ENCODE peak calls at places on chromosomes 11 and 22, in nine cellular contexts. R, G, I, U, Y, O, P, T and X are unnamed samples.

GRCh38 chr11:80477178-80477577 is 1036.3 kb upstream of the TENM4 start:
- DNase-seq in R (no peak), G (no peak), I (no peak), U (no peak), Y (no peak), O (no peak), P (no peak), T (peak), X (no peak)

GRCh38 chr11:125935629-125936199 is 10.1 kb upstream of the VSIG10L2 start:
- DNase-seq in R (no peak), G (no peak), I (no peak), U (no peak), Y (no peak), O (peak), P (no peak), T (no peak), X (no peak)

GRCh38 chr11:121199516-121199915 is 93.1 kb upstream of the SC5D start:
- DNase-seq in R (no peak), G (no peak), I (no peak), U (no peak), Y (no peak), O (no peak), P (no peak), T (no peak), X (no peak)

GRCh38 chr11:20369816-20370215 is 6.3 kb downstream of the HTATIP2 start:
- DNase-seq in R (no peak), G (no peak), I (no peak), U (no peak), Y (no peak), O (no peak), P (no peak), T (no peak), X (no peak)

GRCh38 chr11:37905707-37906417 is 1307.8 kb upstream of the RAG2 start:
- DNase-seq in R (no peak), G (no peak), I (no peak), U (no peak), Y (peak), O (no peak), P (peak), T (no peak), X (no peak)

GRCh38 chr11:11895672-11896071 is 53.9 kb downstream of the USP47 start:
- DNase-seq in R (no peak), G (no peak), I (no peak), U (no peak), Y (peak), O (no peak), P (peak), T (no peak), X (no peak)

GRCh38 chr22:32996702-32997101 is 61.5 kb downstream of the SYN3 start:
- DNase-seq in R (no peak), G (peak), I (no peak), U (peak), Y (peak), O (no peak), P (no peak), T (peak), X (no peak)

GRCh38 chr11:47352556-47352955 is at the start of gene MYBPC3:
- DNase-seq in R (no peak), G (no peak), I (no peak), U (peak), Y (no peak), O (no peak), P (no peak), T (no peak), X (no peak)

GRCh38 chr11:23897453-23898289 is 599.2 kb upstream of the LUZP2 start:
- DNase-seq in R (no peak), G (no peak), I (no peak), U (no peak), Y (peak), O (no peak), P (peak), T (peak), X (no peak)

GRCh38 chr11:119567667-119568582 is 145.0 kb upstream of the THY1 start:
- DNase-seq in R (peak), G (no peak), I (no peak), U (no peak), Y (peak), O (no peak), P (peak), T (peak), X (no peak)

GRCh38 chr11:23236846-23237550 is 376.7 kb upstream of the CCDC179 start:
- DNase-seq in R (no peak), G (no peak), I (no peak), U (no peak), Y (peak), O (no peak), P (no peak), T (peak), X (no peak)

GRCh38 chr11:124796312-124796711 is 3.9 kb downstream of the MSANTD2 start:
- DNase-seq in R (no peak), G (no peak), I (no peak), U (no peak), Y (no peak), O (no peak), P (no peak), T (no peak), X (no peak)

GRCh38 chr11:126334665-126335462 is 20.6 kb upstream of the ST3GAL4 start:
- DNase-seq in R (no peak), G (no peak), I (no peak), U (no peak), Y (no peak), O (no peak), P (peak), T (peak), X (no peak)

GRCh38 chr11:125745979-125746378 is at the start of gene PATE1:
- DNase-seq in R (no peak), G (no peak), I (no peak), U (no peak), Y (no peak), O (no peak), P (no peak), T (no peak), X (no peak)

GRCh38 chr11:82675838-82676237 is 57.8 kb downstream of the FAM181B start:
- DNase-seq in R (no peak), G (no peak), I (no peak), U (no peak), Y (no peak), O (peak), P (no peak), T (no peak), X (no peak)

GRCh38 chr22:19060356-19061009 is 61.7 kb downstream of the DGCR2 start:
- DNase-seq in R (no peak), G (no peak), I (no peak), U (no peak), Y (peak), O (no peak), P (peak), T (peak), X (no peak)

GRCh38 chr22:24011735-24012068 is 598 bp downstream of the CABIN1 start:
- DNase-seq in R (no peak), G (no peak), I (no peak), U (no peak), Y (peak), O (no peak), P (peak), T (peak), X (no peak)

GRCh38 chr11:122193457-122193856 is 77.4 kb upstream of the BLID start:
- DNase-seq in R (no peak), G (no peak), I (no peak), U (no peak), Y (no peak), O (no peak), P (no peak), T (no peak), X (no peak)

GRCh38 chr11:3859373-3859881 is 4.0 kb downstream of the STIM1 start:
- DNase-seq in R (peak), G (no peak), I (peak), U (peak), Y (no peak), O (peak), P (no peak), T (no peak), X (no peak)

GRCh38 chr22:40979198-40979597 is 28.0 kb downstream of the RBX1 start:
- DNase-seq in R (no peak), G (no peak), I (no peak), U (no peak), Y (no peak), O (no peak), P (no peak), T (no peak), X (no peak)

GRCh38 chr11:67662142-67662805 is 11.7 kb upstream of the ACY3 start:
- DNase-seq in R (no peak), G (no peak), I (no peak), U (no peak), Y (no peak), O (no peak), P (no peak), T (no peak), X (no peak)

GRCh38 chr11:2725367-2726300 is 25.8 kb upstream of the KCNQ1OT1 start:
- DNase-seq in R (no peak), G (no peak), I (no peak), U (peak), Y (no peak), O (no peak), P (no peak), T (peak), X (no peak)

GRCh38 chr11:77109236-77110019 is 6.8 kb downstream of the OMP start:
- DNase-seq in R (no peak), G (no peak), I (no peak), U (no peak), Y (no peak), O (no peak), P (no peak), T (peak), X (no peak)

GRCh38 chr11:70414341-70415100 is 16.2 kb downstream of the CTTN start:
- DNase-seq in R (no peak), G (no peak), I (no peak), U (no peak), Y (no peak), O (no peak), P (no peak), T (no peak), X (no peak)

GRCh38 chr22:20086101-20086599 is 6.1 kb downstream of the DGCR8 start:
- DNase-seq in R (no peak), G (no peak), I (no peak), U (no peak), Y (no peak), O (no peak), P (no peak), T (no peak), X (no peak)

GRCh38 chr22:21590809-21591641 is 23.5 kb downstream of the UBE2L3 start:
- DNase-seq in R (no peak), G (no peak), I (no peak), U (no peak), Y (no peak), O (no peak), P (no peak), T (no peak), X (no peak)

GRCh38 chr11:117221775-117222517 is 9.9 kb downstream of the PCSK7 start:
- DNase-seq in R (no peak), G (no peak), I (peak), U (peak), Y (peak), O (no peak), P (peak), T (no peak), X (no peak)

GRCh38 chr22:50105529-50106100 is 15.8 kb downstream of the MOV10L1 start:
- DNase-seq in R (peak), G (no peak), I (no peak), U (no peak), Y (peak), O (no peak), P (no peak), T (no peak), X (no peak)

GRCh38 chr11:3223932-3224729 is 5.5 kb upstream of the MRGPRG start:
- DNase-seq in R (no peak), G (peak), I (no peak), U (no peak), Y (no peak), O (peak), P (no peak), T (no peak), X (no peak)

GRCh38 chr22:36606114-36606513 is 77.1 kb upstream of the EIF3D start:
- DNase-seq in R (no peak), G (no peak), I (no peak), U (peak), Y (no peak), O (no peak), P (no peak), T (no peak), X (no peak)

GRCh38 chr22:21918466-21919185 is 34.0 kb downstream of the PPM1F start:
- DNase-seq in R (no peak), G (no peak), I (no peak), U (no peak), Y (no peak), O (no peak), P (no peak), T (no peak), X (no peak)

GRCh38 chr11:27861706-27862430 is 161.6 kb upstream of the BDNF start:
- DNase-seq in R (no peak), G (no peak), I (no peak), U (no peak), Y (peak), O (no peak), P (peak), T (peak), X (no peak)

GRCh38 chr11:78419327-78419726 is 1.7 kb upstream of the GAB2 start:
- DNase-seq in R (no peak), G (peak), I (peak), U (peak), Y (peak), O (no peak), P (peak), T (peak), X (no peak)

GRCh38 chr11:128574576-128575011 is 12.8 kb downstream of the ETS1 start:
- DNase-seq in R (no peak), G (no peak), I (no peak), U (no peak), Y (no peak), O (no peak), P (peak), T (peak), X (no peak)

DNA sequence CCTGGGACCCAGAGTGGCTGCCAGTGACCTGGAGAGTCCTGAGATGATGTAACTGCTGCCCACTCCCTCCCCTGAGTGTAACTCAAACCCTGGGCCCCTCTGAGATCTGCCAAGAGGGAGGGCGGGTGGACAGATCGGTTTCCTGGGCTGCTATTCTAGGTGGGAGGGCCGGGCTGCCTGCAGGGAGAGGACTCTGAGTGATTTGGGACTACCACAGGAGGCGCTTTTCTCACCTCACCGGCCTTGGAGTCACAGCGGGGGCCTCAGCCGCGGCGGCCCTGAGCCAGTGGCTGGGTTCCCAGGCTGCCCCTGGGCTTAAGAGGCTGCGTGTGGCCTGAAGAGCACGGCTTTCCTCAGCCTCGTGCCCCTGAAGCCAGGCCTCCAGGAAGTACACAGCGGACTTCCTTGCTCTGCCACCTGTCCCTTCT is 11.4 kb downstream of the RELT start:
- DNase-seq in R (no peak), G (no peak), I (no peak), U (no peak), Y (no peak), O (no peak), P (no peak), T (no peak), X (no peak)
- TF ChIP-seq CTCF in R (no peak), G (no peak), I (no peak), U (no peak), Y (no peak), O (no peak), P (no peak), T (no peak), X (no peak)

GRCh38 chr11:35507688-35508087 is 17.7 kb downstream of the PAMR1 start:
- DNase-seq in R (no peak), G (no peak), I (no peak), U (no peak), Y (peak), O (no peak), P (peak), T (no peak), X (no peak)
- TF ChIP-seq CTCF in R (no peak), G (no peak), I (no peak), U (no peak), Y (no peak), O (peak), P (peak), T (no peak), X (no peak)

GRCh38 chr11:75376175-75376574 is 23.1 kb upstream of the RPS3 start:
- DNase-seq in R (no peak), G (no peak), I (no peak), U (no peak), Y (no peak), O (peak), P (peak), T (no peak), X (no peak)
- TF ChIP-seq CTCF in R (no peak), G (no peak), I (no peak), U (no peak), Y (no peak), O (peak), P (peak), T (peak), X (no peak)

GRCh38 chr11:8765294-8765693 is 82.7 kb downstream of the RPL27A start:
- DNase-seq in R (no peak), G (no peak), I (no peak), U (no peak), Y (peak), O (no peak), P (no peak), T (peak), X (no peak)

GRCh38 chr11:8766993-8767374 is 84.4 kb downstream of the RPL27A start:
- DNase-seq in R (no peak), G (no peak), I (no peak), U (no peak), Y (no peak), O (no peak), P (no peak), T (no peak), X (no peak)

GRCh38 chr11:8766043-8766992 is 83.7 kb downstream of the RPL27A start:
- DNase-seq in R (no peak), G (peak), I (no peak), U (no peak), Y (no peak), O (peak), P (no peak), T (peak), X (no peak)

GRCh38 chr11:8767466-8768142 is 85.0 kb downstream of the RPL27A start:
- DNase-seq in R (no peak), G (no peak), I (no peak), U (no peak), Y (peak), O (no peak), P (peak), T (peak), X (no peak)

DNA sequence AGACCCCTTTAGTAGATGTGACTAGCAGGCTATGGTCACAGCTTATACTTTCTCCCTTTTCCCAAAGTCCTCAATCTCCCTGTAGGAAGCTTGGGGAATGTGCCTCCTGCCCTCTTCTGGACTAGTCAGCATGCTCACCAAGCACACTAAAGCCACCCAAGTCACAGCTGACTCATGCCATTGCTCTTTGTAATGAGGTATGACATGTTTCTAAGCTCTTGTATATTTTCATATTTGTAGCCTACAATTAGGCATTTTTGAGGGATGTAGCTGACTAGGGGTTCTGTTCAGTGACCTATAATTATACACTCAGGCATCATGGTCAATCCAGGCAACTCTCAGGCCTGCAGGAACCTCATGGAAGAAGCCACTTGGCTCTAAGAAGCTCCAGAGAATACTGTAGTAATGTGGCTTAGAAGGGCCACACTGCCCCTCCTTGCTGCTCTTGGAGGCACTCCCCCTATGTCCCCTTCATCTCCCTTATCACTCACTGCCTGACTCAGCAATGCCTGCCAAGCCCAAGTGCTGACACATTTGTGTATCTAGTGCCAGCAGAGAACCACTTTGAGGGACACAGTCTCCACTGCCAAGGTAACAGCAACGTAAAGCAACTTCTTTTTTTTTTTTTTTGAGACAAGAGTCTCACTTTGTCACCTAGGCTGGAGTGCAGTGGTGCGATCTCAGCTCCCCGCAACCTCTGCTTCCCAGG is 86.2 kb downstream of the RPL27A start:
- DNase-seq in R (no peak), G (peak), I (peak), U (peak), Y (peak), O (no peak), P (peak), T (peak), X (no peak)
- TF ChIP-seq CTCF in R (no peak), G (no peak), I (no peak), U (peak), Y (peak), O (peak), P (peak), T (peak), X (no peak)

GRCh38 chr11:14012836-14013235 is 50.3 kb downstream of the SPON1 start:
- DNase-seq in R (no peak), G (no peak), I (no peak), U (no peak), Y (peak), O (no peak), P (no peak), T (peak), X (no peak)
- TF ChIP-seq CTCF in R (no peak), G (no peak), I (no peak), U (no peak), Y (no peak), O (no peak), P (no peak), T (no peak), X (no peak)

GRCh38 chr22:17369553-17370035 is 334 bp downstream of the CECR2 start:
- DNase-seq in R (peak), G (peak), I (peak), U (peak), Y (no peak), O (peak), P (no peak), T (no peak), X (no peak)

GRCh38 chr22:17368727-17369552 is at the start of gene CECR2:
- DNase-seq in R (no peak), G (peak), I (peak), U (peak), Y (no peak), O (peak), P (no peak), T (peak), X (peak)

GRCh38 chr22:17368144-17368726 is 1.0 kb upstream of the CECR2 start:
- DNase-seq in R (no peak), G (no peak), I (no peak), U (no peak), Y (no peak), O (no peak), P (no peak), T (no peak), X (peak)

GRCh38 chr22:17366329-17366728 is 2.9 kb upstream of the CECR2 start:
- DNase-seq in R (no peak), G (no peak), I (no peak), U (no peak), Y (no peak), O (no peak), P (no peak), T (no peak), X (no peak)

DNA sequence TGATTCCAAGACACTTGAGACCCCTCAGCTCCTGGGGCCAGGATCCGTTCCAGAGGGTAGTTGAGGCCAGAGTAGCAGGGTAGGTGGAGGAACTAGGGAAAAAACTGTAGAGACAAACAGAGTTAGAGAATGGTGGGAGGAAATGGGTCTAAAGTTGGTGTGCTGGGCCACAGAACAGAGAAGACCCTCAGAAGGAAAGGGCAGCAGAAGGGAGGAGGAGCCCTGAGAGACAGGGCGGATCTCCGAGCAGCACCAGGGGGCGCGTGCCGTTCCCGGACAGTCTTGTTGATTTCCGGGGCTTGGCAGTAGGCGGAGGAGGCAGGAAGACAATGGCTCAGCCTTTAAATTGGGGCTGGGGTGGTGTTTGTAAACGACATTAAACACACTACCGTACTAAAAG is 2.4 kb upstream of the CECR2 start:
- DNase-seq in R (peak), G (peak), I (no peak), U (peak), Y (no peak), O (peak), P (no peak), T (no peak), X (no peak)
- TF ChIP-seq CTCF in R (peak), G (no peak), I (peak), U (peak), Y (no peak), O (peak), P (no peak), T (peak), X (no peak)

GRCh38 chr11:86205415-86206268 is 38.9 kb upstream of the EED start:
- DNase-seq in R (no peak), G (no peak), I (no peak), U (no peak), Y (no peak), O (no peak), P (no peak), T (no peak), X (no peak)
- TF ChIP-seq CTCF in R (no peak), G (no peak), I (no peak), U (no peak), Y (no peak), O (no peak), P (no peak), T (no peak), X (no peak)